ENCODE peak calls at places on chromosomes 6 and 20, in four cellular contexts. Z is non-pigmented ciliary epithelial cell; O is SW480; F is stimulated activated CD8-positive, alpha-beta memory T cell treated with anti-CD3 and anti-CD28 coated beads, Interleukin-12 subunit alpha, Interleukin-12 subunit beta, amount 100 ng/mL, for 4 hours. X is an unnamed sample.

GRCh38 chr6:37920667-37921066 is 101.1 kb downstream of the ZFAND3 start:
- DNase-seq in O (no peak), Z (no peak), F (no peak), X (no peak)

GRCh38 chr20:38726849-38727601 is 2.7 kb downstream of the SLC32A1 start:
- DNase-seq in Z (no peak), O (no peak), F (peak), X (peak)

GRCh38 chr20:49641683-49642649 is 71.7 kb downstream of the B4GALT5 start:
- DNase-seq in Z (no peak), F (no peak), O (no peak), X (no peak)

GRCh38 chr20:59151820-59152219 is 11.8 kb upstream of the ZNF831 start:
- DNase-seq in F (no peak), O (no peak), Z (no peak), X (no peak)

GRCh38 chr6:139698526-139699182 is 324.2 kb upstream of the CITED2 start:
- DNase-seq in Z (no peak), O (no peak), F (no peak), X (peak)

GRCh38 chr20:59403261-59403961 is 103.0 kb downstream of the EDN3 start:
- DNase-seq in F (peak), O (peak), Z (no peak), X (peak)

GRCh38 chr6:5174756-5175155 is 86.0 kb downstream of the LYRM4 start:
- DNase-seq in Z (no peak), F (no peak), O (no peak), X (no peak)

GRCh38 chr20:49481116-49481515 is 1.4 kb downstream of the KCNB1 start:
- DNase-seq in Z (no peak), O (no peak), F (no peak), X (no peak)

GRCh38 chr20:32482251-32483220 is 102.6 kb downstream of the NOL4L start:
- DNase-seq in F (no peak), O (peak), Z (no peak), X (peak)

GRCh38 chr6:127933852-127934840 is 33.3 kb upstream of the THEMIS start:
- DNase-seq in Z (no peak), F (no peak), O (no peak), X (no peak)

GRCh38 chr6:32637219-32637880 is at the start of gene HLA-DQA1:
- DNase-seq in F (no peak), O (no peak), Z (no peak), X (peak)

GRCh38 chr6:12815089-12815488 is 98.5 kb downstream of the PHACTR1 start:
- DNase-seq in O (no peak), Z (no peak), F (no peak), X (no peak)

GRCh38 chr6:93575495-93575894 is 156.1 kb upstream of the EPHA7 start:
- DNase-seq in Z (no peak), O (no peak), F (no peak), X (no peak)

GRCh38 chr20:50792708-50793574 is 1.9 kb upstream of the BCAS4 start:
- DNase-seq in O (no peak), Z (no peak), F (no peak), X (no peak)

GRCh38 chr6:56652231-56652630 is 9.5 kb upstream of the DST start:
- DNase-seq in F (no peak), Z (peak), O (no peak), X (no peak)

GRCh38 chr20:49450281-49450707 is 32.2 kb downstream of the KCNB1 start:
- DNase-seq in O (no peak), Z (no peak), F (no peak), X (no peak)

GRCh38 chr6:89597372-89597771 is 41.2 kb downstream of the LYRM2 start:
- DNase-seq in F (no peak), Z (no peak), O (no peak), X (no peak)

GRCh38 chr20:4156411-4156810 is 141.1 kb upstream of the RNF24 start:
- DNase-seq in F (no peak), Z (no peak), O (no peak), X (no peak)

GRCh38 chr20:22763257-22763906 is 179.0 kb upstream of the FOXA2 start:
- DNase-seq in O (peak), F (no peak), Z (no peak), X (no peak)

GRCh38 chr6:166997768-166998255 is 1.4 kb upstream of the CEP43 start:
- DNase-seq in Z (peak), F (peak), O (peak), X (peak)

GRCh38 chr20:25195962-25196700 is 619 bp downstream of the ENTPD6 start:
- DNase-seq in Z (no peak), F (no peak), O (peak), X (peak)

GRCh38 chr6:70424296-70424695 is 11.0 kb downstream of the FAM135A start:
- DNase-seq in F (no peak), Z (no peak), O (no peak), X (no peak)

GRCh38 chr6:114135348-114136002 is 164.5 kb upstream of the HDAC2 start:
- DNase-seq in O (no peak), Z (no peak), F (no peak), X (no peak)